ENCODE peak calls at places on chromosomes 4 and X, in nine cellular contexts. U, G, T, K, I, H, C, S and F are unnamed samples.

GRCh38 chr4:151674804-151675290 is 86.0 kb downstream of the GATB start:
- DNase-seq in U (no peak), G (no peak), T (no peak), K (peak), I (no peak), H (no peak), C (peak), S (peak), F (peak)

GRCh38 chr4:73816814-73817213 is 19.7 kb upstream of the CXCL6 start:
- DNase-seq in U (no peak), G (peak), T (no peak), K (no peak), I (no peak), H (no peak), C (no peak), S (no peak), F (no peak)

GRCh38 chr4:4861592-4862551 is 2.4 kb downstream of the MSX1 start:
- DNase-seq in U (no peak), G (no peak), T (no peak), K (no peak), I (no peak), H (no peak), C (no peak), S (no peak), F (peak)

GRCh38 chrX:134501942-134502341 is 42.0 kb downstream of the HPRT1 start:
- DNase-seq in U (no peak), G (no peak), T (no peak), K (no peak), I (no peak), H (no peak), C (no peak), S (no peak), F (no peak)

GRCh38 chr4:167838686-167839085 is 253.7 kb upstream of the ANXA10 start:
- DNase-seq in U (no peak), G (no peak), T (no peak), K (no peak), I (no peak), H (no peak), C (no peak), S (no peak), F (no peak)

GRCh38 chrX:87528487-87528886 is 10.9 kb downstream of the KLHL4 start:
- DNase-seq in U (no peak), G (no peak), T (no peak), K (no peak), I (no peak), H (no peak), C (no peak), S (no peak), F (no peak)

GRCh38 chr4:173301518-173302201 is 32.5 kb downstream of the HMGB2 start:
- DNase-seq in U (no peak), G (peak), T (no peak), K (peak), I (peak), H (no peak), C (no peak), S (no peak), F (no peak)

GRCh38 chrX:11754958-11755645 is 2.9 kb upstream of the MSL3 start:
- DNase-seq in U (no peak), G (no peak), T (no peak), K (no peak), I (no peak), H (no peak), C (no peak), S (no peak), F (no peak)

GRCh38 chr4:109588176-109588575 is 28.1 kb downstream of the MCUB start:
- DNase-seq in U (no peak), G (no peak), T (no peak), K (no peak), I (peak), H (peak), C (no peak), S (no peak), F (no peak)

GRCh38 chrX:68183612-68184214 is 249.6 kb downstream of the OPHN1 start:
- DNase-seq in U (no peak), G (peak), T (no peak), K (no peak), I (no peak), H (no peak), C (no peak), S (no peak), F (no peak)

GRCh38 chr4:8201341-8201781 is 2.3 kb downstream of the SH3TC1 start:
- DNase-seq in U (no peak), G (no peak), T (no peak), K (no peak), I (peak), H (peak), C (no peak), S (no peak), F (no peak)

GRCh38 chrX:36957425-36958328 is 50.5 kb upstream of the FAM47C start:
- DNase-seq in U (no peak), G (no peak), T (no peak), K (no peak), I (no peak), H (no peak), C (peak), S (no peak), F (peak)

GRCh38 chr4:100588076-100588475 is 70.3 kb upstream of the EMCN start:
- DNase-seq in U (no peak), G (peak), T (no peak), K (no peak), I (no peak), H (no peak), C (no peak), S (no peak), F (no peak)

GRCh38 chr4:81030617-81031388 is at the start of gene BMP3:
- DNase-seq in U (peak), G (no peak), T (no peak), K (no peak), I (no peak), H (no peak), C (no peak), S (peak), F (peak)

GRCh38 chrX:150486011-150486410 is 82.4 kb upstream of the MTM1 start:
- DNase-seq in U (no peak), G (peak), T (peak), K (peak), I (peak), H (peak), C (peak), S (peak), F (peak)

GRCh38 chr4:80133240-80133783 is 60.3 kb upstream of the ANTXR2 start:
- DNase-seq in U (no peak), G (no peak), T (no peak), K (no peak), I (no peak), H (no peak), C (no peak), S (no peak), F (no peak)

GRCh38 chr4:183571350-183572076 is 66.7 kb downstream of the ING2 start:
- DNase-seq in U (peak), G (no peak), T (no peak), K (peak), I (no peak), H (no peak), C (no peak), S (no peak), F (peak)

GRCh38 chr4:157172011-157172410 is 48.5 kb upstream of the GRIA2 start:
- DNase-seq in U (no peak), G (no peak), T (no peak), K (no peak), I (no peak), H (no peak), C (no peak), S (no peak), F (no peak)

GRCh38 chr4:153479118-153479517 is 13.0 kb downstream of the TMEM131L start:
- DNase-seq in U (no peak), G (peak), T (no peak), K (no peak), I (no peak), H (no peak), C (no peak), S (no peak), F (no peak)

GRCh38 chr4:119138046-119138445 is 2.4 kb downstream of the MYOZ2 start:
- DNase-seq in U (no peak), G (no peak), T (no peak), K (no peak), I (no peak), H (no peak), C (no peak), S (no peak), F (peak)

GRCh38 chr4:38004062-38004461 is 43.9 kb downstream of the PTTG2 start:
- DNase-seq in U (no peak), G (peak), T (no peak), K (no peak), I (no peak), H (no peak), C (no peak), S (no peak), F (peak)

GRCh38 chr4:122218762-122219161 is 66.6 kb downstream of the BLTP1 start:
- DNase-seq in U (no peak), G (peak), T (no peak), K (peak), I (no peak), H (no peak), C (no peak), S (no peak), F (no peak)

GRCh38 chrX:109927663-109928273 is 75.1 kb upstream of the TMEM164 start:
- DNase-seq in U (no peak), G (no peak), T (no peak), K (no peak), I (no peak), H (no peak), C (no peak), S (peak), F (no peak)

GRCh38 chr4:6340446-6341015 is 70.9 kb downstream of the WFS1 start:
- DNase-seq in U (no peak), G (no peak), T (no peak), K (no peak), I (no peak), H (no peak), C (peak), S (no peak), F (no peak)

GRCh38 chrX:145817666-145818521 is at the start of gene SLITRK2:
- DNase-seq in U (no peak), G (peak), T (no peak), K (peak), I (no peak), H (no peak), C (no peak), S (no peak), F (peak)

GRCh38 chr4:110618091-110619000 is 4.5 kb downstream of the PITX2 start:
- DNase-seq in U (no peak), G (no peak), T (no peak), K (no peak), I (no peak), H (no peak), C (no peak), S (peak), F (peak)